ENCODE peak calls at places on chromosome 6, in eight cellular contexts. One of them, this sample, is unnamed. For H3K4me1 and H3K9me3, the result is how much of the 10 kb centered on the place peaks cover.

GRCh38 chr6:1027109-1027794 is 284.6 kb upstream of the FOXQ1 start:
- DNase-seq in left ventricle myocardium inferior: no peak
- DNase-seq in mammary epithelial cell: peak
- DNase-seq in tibial artery: no peak
- DNase-seq in breast epithelium: no peak
- DNase-seq in fibroblast of lung: peak
- DNase-seq in prostate gland: no peak
- DNase-seq in A549: peak
- DNase-seq in this sample: no peak

GRCh38 chr6:4336778-4337442 is 201.5 kb upstream of the ECI2 start:
- DNase-seq in left ventricle myocardium inferior: no peak
- DNase-seq in mammary epithelial cell: peak
- DNase-seq in tibial artery: no peak
- DNase-seq in breast epithelium: no peak
- DNase-seq in fibroblast of lung: peak
- DNase-seq in prostate gland: no peak
- DNase-seq in A549: no peak
- DNase-seq in this sample: no peak

GRCh38 chr6:1315560-1316386 is 3.9 kb downstream of the FOXQ1 start:
- DNase-seq in left ventricle myocardium inferior: no peak
- DNase-seq in mammary epithelial cell: no peak
- DNase-seq in tibial artery: no peak
- DNase-seq in breast epithelium: no peak
- DNase-seq in fibroblast of lung: no peak
- DNase-seq in prostate gland: no peak
- DNase-seq in A549: no peak
- DNase-seq in this sample: no peak

GRCh38 chr6:111920581-111920980 is 47.3 kb upstream of the FYN start:
- DNase-seq in left ventricle myocardium inferior: no peak
- DNase-seq in mammary epithelial cell: no peak
- DNase-seq in tibial artery: no peak
- DNase-seq in breast epithelium: no peak
- DNase-seq in fibroblast of lung: no peak
- DNase-seq in prostate gland: no peak
- DNase-seq in A549: no peak
- DNase-seq in this sample: no peak

GRCh38 chr6:106894978-106895702 is 79.4 kb downstream of the CD24 start:
- DNase-seq in left ventricle myocardium inferior: no peak
- DNase-seq in mammary epithelial cell: peak
- DNase-seq in tibial artery: no peak
- DNase-seq in breast epithelium: no peak
- DNase-seq in fibroblast of lung: no peak
- DNase-seq in prostate gland: no peak
- DNase-seq in A549: no peak
- DNase-seq in this sample: no peak

GRCh38 chr6:71404145-71404966 is 115.7 kb downstream of the OGFRL1 start:
- DNase-seq in left ventricle myocardium inferior: no peak
- DNase-seq in mammary epithelial cell: peak
- DNase-seq in tibial artery: no peak
- DNase-seq in breast epithelium: no peak
- DNase-seq in fibroblast of lung: peak
- DNase-seq in prostate gland: no peak
- DNase-seq in A549: no peak
- DNase-seq in this sample: no peak

GRCh38 chr6:85464722-85465150 is 14.9 kb downstream of the NT5E start:
- DNase-seq in left ventricle myocardium inferior: no peak
- DNase-seq in mammary epithelial cell: peak
- DNase-seq in tibial artery: no peak
- DNase-seq in breast epithelium: no peak
- DNase-seq in fibroblast of lung: peak
- DNase-seq in prostate gland: no peak
- DNase-seq in A549: peak
- DNase-seq in this sample: no peak

GRCh38 chr6:166498661-166499349 is 87.7 kb downstream of the RAMACL start:
- DNase-seq in left ventricle myocardium inferior: no peak
- DNase-seq in mammary epithelial cell: no peak
- DNase-seq in tibial artery: no peak
- DNase-seq in breast epithelium: no peak
- DNase-seq in fibroblast of lung: no peak
- DNase-seq in prostate gland: no peak
- DNase-seq in A549: no peak
- DNase-seq in this sample: no peak

GRCh38 chr6:170471458-170471857 is 81.6 kb downstream of the PSMB1 start:
- DNase-seq in left ventricle myocardium inferior: no peak
- DNase-seq in mammary epithelial cell: no peak
- DNase-seq in tibial artery: no peak
- DNase-seq in breast epithelium: no peak
- DNase-seq in fibroblast of lung: peak
- DNase-seq in prostate gland: no peak
- DNase-seq in A549: no peak
- DNase-seq in this sample: no peak

GRCh38 chr6:2935566-2936291 is 32.6 kb upstream of the SERPINB9 start:
- DNase-seq in left ventricle myocardium inferior: no peak
- DNase-seq in mammary epithelial cell: no peak
- DNase-seq in tibial artery: no peak
- DNase-seq in breast epithelium: no peak
- DNase-seq in fibroblast of lung: no peak
- DNase-seq in prostate gland: no peak
- DNase-seq in A549: no peak
- DNase-seq in this sample: no peak

GRCh38 chr6:142055219-142055618 is 77.5 kb upstream of the GJE1 start:
- DNase-seq in left ventricle myocardium inferior: no peak
- DNase-seq in mammary epithelial cell: no peak
- DNase-seq in tibial artery: no peak
- DNase-seq in breast epithelium: no peak
- DNase-seq in fibroblast of lung: no peak
- DNase-seq in prostate gland: no peak
- DNase-seq in A549: no peak
- DNase-seq in this sample: no peak

GRCh38 chr6:99790679-99791078 is 184.0 kb downstream of the PRDM13 start:
- DNase-seq in left ventricle myocardium inferior: no peak
- DNase-seq in mammary epithelial cell: no peak
- DNase-seq in tibial artery: no peak
- DNase-seq in breast epithelium: no peak
- DNase-seq in fibroblast of lung: no peak
- DNase-seq in prostate gland: no peak
- DNase-seq in A549: no peak
- DNase-seq in this sample: no peak

GRCh38 chr6:88164061-88164460 is 2.1 kb downstream of the CNR1 start:
- DNase-seq in left ventricle myocardium inferior: no peak
- DNase-seq in mammary epithelial cell: no peak
- DNase-seq in tibial artery: no peak
- DNase-seq in breast epithelium: no peak
- DNase-seq in fibroblast of lung: no peak
- DNase-seq in prostate gland: no peak
- DNase-seq in A549: no peak
- DNase-seq in this sample: no peak

GRCh38 chr6:3617681-3618299 is 133.7 kb downstream of the PXDC1 start:
- DNase-seq in left ventricle myocardium inferior: no peak
- DNase-seq in mammary epithelial cell: no peak
- DNase-seq in tibial artery: no peak
- DNase-seq in breast epithelium: no peak
- DNase-seq in fibroblast of lung: no peak
- DNase-seq in prostate gland: no peak
- DNase-seq in A549: no peak
- DNase-seq in this sample: no peak

GRCh38 chr6:168313371-168314028 is 6.1 kb downstream of the DACT2 start:
- DNase-seq in left ventricle myocardium inferior: no peak
- DNase-seq in mammary epithelial cell: no peak
- DNase-seq in tibial artery: no peak
- DNase-seq in breast epithelium: no peak
- DNase-seq in fibroblast of lung: no peak
- DNase-seq in prostate gland: peak
- DNase-seq in A549: no peak
- DNase-seq in this sample: no peak

GRCh38 chr6:128918886-128919285 is 35.9 kb downstream of the LAMA2 start:
- DNase-seq in left ventricle myocardium inferior: no peak
- DNase-seq in mammary epithelial cell: no peak
- DNase-seq in tibial artery: no peak
- DNase-seq in breast epithelium: no peak
- DNase-seq in fibroblast of lung: no peak
- DNase-seq in prostate gland: no peak
- DNase-seq in A549: no peak
- DNase-seq in this sample: no peak

GRCh38 chr6:133923938-133924593 is 29.0 kb upstream of the TBPL1 start:
- DNase-seq in left ventricle myocardium inferior: peak
- DNase-seq in mammary epithelial cell: peak
- DNase-seq in tibial artery: peak
- DNase-seq in breast epithelium: no peak
- DNase-seq in fibroblast of lung: peak
- DNase-seq in prostate gland: peak
- DNase-seq in A549: peak
- DNase-seq in this sample: peak

GRCh38 chr6:27836783-27837635 is 75.2 kb downstream of the OR2B2 start:
- DNase-seq in left ventricle myocardium inferior: no peak
- DNase-seq in mammary epithelial cell: peak
- DNase-seq in tibial artery: peak
- DNase-seq in breast epithelium: no peak
- DNase-seq in fibroblast of lung: peak
- DNase-seq in prostate gland: peak
- DNase-seq in A549: no peak
- DNase-seq in this sample: peak

GRCh38 chr6:11393713-11394627 is 143.6 kb upstream of the TMEM170B start:
- DNase-seq in left ventricle myocardium inferior: no peak
- DNase-seq in mammary epithelial cell: peak
- DNase-seq in tibial artery: no peak
- DNase-seq in breast epithelium: no peak
- DNase-seq in fibroblast of lung: no peak
- DNase-seq in prostate gland: no peak
- DNase-seq in A549: no peak
- DNase-seq in this sample: no peak
- H3K4me1 ChIP-seq in left ventricle myocardium inferior: under half
- H3K4me1 ChIP-seq in mammary epithelial cell: under half
- H3K4me1 ChIP-seq in tibial artery: under half
- H3K4me1 ChIP-seq in breast epithelium: under half
- H3K4me1 ChIP-seq in fibroblast of lung: under half
- H3K4me1 ChIP-seq in prostate gland: under half
- H3K4me1 ChIP-seq in A549: under half
- H3K4me1 ChIP-seq in this sample: under half

DNA sequence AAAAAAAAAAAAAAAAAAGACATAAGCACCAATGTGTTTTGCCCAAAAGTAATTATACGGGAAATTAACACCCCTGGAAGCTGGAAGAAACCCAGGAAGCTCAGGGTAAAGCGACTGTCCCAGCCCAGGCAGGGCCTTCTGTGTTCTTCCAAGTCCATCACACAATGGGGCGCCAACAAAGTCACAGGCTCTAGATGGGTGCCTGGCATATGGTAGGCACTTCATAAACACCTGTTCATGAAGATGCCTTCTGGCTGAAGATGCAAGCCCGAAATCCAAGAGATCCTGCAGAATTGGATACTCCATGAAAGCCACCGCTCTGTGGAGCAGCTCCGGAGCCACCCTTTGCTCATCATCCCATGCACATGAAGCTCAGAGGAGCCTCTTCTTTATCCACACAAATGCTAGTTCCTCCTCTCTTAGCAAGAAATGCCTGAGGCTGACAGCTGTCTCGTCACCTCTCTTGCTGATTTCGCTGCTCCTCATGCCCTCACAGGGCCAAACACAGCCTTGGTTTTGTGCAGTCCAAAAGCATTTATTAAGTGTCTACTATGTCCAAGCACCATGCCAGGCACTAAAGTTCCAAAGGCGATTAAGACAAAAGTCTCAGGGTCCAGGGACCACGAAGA is 76.6 kb downstream of the TRERF1 start:
- DNase-seq in left ventricle myocardium inferior: no peak
- DNase-seq in mammary epithelial cell: no peak
- DNase-seq in tibial artery: no peak
- DNase-seq in breast epithelium: no peak
- DNase-seq in fibroblast of lung: no peak
- DNase-seq in prostate gland: no peak
- DNase-seq in A549: no peak
- DNase-seq in this sample: no peak
- H3K9me3 ChIP-seq in left ventricle myocardium inferior: under half
- H3K9me3 ChIP-seq in mammary epithelial cell: under half
- H3K9me3 ChIP-seq in tibial artery: under half
- H3K9me3 ChIP-seq in breast epithelium: under half
- H3K9me3 ChIP-seq in fibroblast of lung: under half
- H3K9me3 ChIP-seq in prostate gland: under half
- H3K9me3 ChIP-seq in A549: under half
- H3K9me3 ChIP-seq in this sample: under half

GRCh38 chr6:79544939-79545450 is 7.8 kb upstream of the LCA5 start:
- DNase-seq in left ventricle myocardium inferior: peak
- DNase-seq in mammary epithelial cell: peak
- DNase-seq in tibial artery: peak
- DNase-seq in breast epithelium: peak
- DNase-seq in fibroblast of lung: peak
- DNase-seq in prostate gland: peak
- DNase-seq in A549: peak
- DNase-seq in this sample: peak
- TF ChIP-seq CTCF in left ventricle myocardium inferior: peak
- TF ChIP-seq CTCF in mammary epithelial cell: peak
- TF ChIP-seq CTCF in tibial artery: peak
- TF ChIP-seq CTCF in breast epithelium: peak
- TF ChIP-seq CTCF in fibroblast of lung: peak
- TF ChIP-seq CTCF in prostate gland: no peak
- TF ChIP-seq CTCF in A549: no peak
- TF ChIP-seq CTCF in this sample: peak

GRCh38 chr6:25041676-25042598 is 106.2 kb upstream of the RIPOR2 start:
- DNase-seq in left ventricle myocardium inferior: no peak
- DNase-seq in mammary epithelial cell: no peak
- DNase-seq in tibial artery: no peak
- DNase-seq in breast epithelium: no peak
- DNase-seq in fibroblast of lung: no peak
- DNase-seq in prostate gland: no peak
- DNase-seq in A549: no peak
- DNase-seq in this sample: no peak
- H3K4me1 ChIP-seq in left ventricle myocardium inferior: under half
- H3K4me1 ChIP-seq in mammary epithelial cell: under half
- H3K4me1 ChIP-seq in tibial artery: under half
- H3K4me1 ChIP-seq in breast epithelium: under half
- H3K4me1 ChIP-seq in fibroblast of lung: under half
- H3K4me1 ChIP-seq in prostate gland: under half
- H3K4me1 ChIP-seq in A549: under half
- H3K4me1 ChIP-seq in this sample: under half

GRCh38 chr6:130185658-130186057 is 37.1 kb downstream of the SAMD3 start:
- DNase-seq in left ventricle myocardium inferior: no peak
- DNase-seq in mammary epithelial cell: no peak
- DNase-seq in tibial artery: no peak
- DNase-seq in breast epithelium: no peak
- DNase-seq in fibroblast of lung: no peak
- DNase-seq in prostate gland: no peak
- DNase-seq in A549: no peak
- DNase-seq in this sample: no peak

GRCh38 chr6:130190701-130191375 is 31.9 kb downstream of the SAMD3 start:
- DNase-seq in left ventricle myocardium inferior: no peak
- DNase-seq in mammary epithelial cell: no peak
- DNase-seq in tibial artery: no peak
- DNase-seq in breast epithelium: no peak
- DNase-seq in fibroblast of lung: no peak
- DNase-seq in prostate gland: no peak
- DNase-seq in A549: no peak
- DNase-seq in this sample: no peak

GRCh38 chr6:130188207-130188899 is 34.4 kb downstream of the SAMD3 start:
- DNase-seq in left ventricle myocardium inferior: no peak
- DNase-seq in mammary epithelial cell: no peak
- DNase-seq in tibial artery: no peak
- DNase-seq in breast epithelium: no peak
- DNase-seq in fibroblast of lung: no peak
- DNase-seq in prostate gland: no peak
- DNase-seq in A549: no peak
- DNase-seq in this sample: no peak

GRCh38 chr6:130189691-130190459 is 32.9 kb downstream of the SAMD3 start:
- DNase-seq in left ventricle myocardium inferior: no peak
- DNase-seq in mammary epithelial cell: no peak
- DNase-seq in tibial artery: no peak
- DNase-seq in breast epithelium: no peak
- DNase-seq in fibroblast of lung: no peak
- DNase-seq in prostate gland: no peak
- DNase-seq in A549: no peak
- DNase-seq in this sample: no peak

GRCh38 chr6:130187335-130188206 is 35.2 kb downstream of the SAMD3 start:
- DNase-seq in left ventricle myocardium inferior: no peak
- DNase-seq in mammary epithelial cell: no peak
- DNase-seq in tibial artery: no peak
- DNase-seq in breast epithelium: no peak
- DNase-seq in fibroblast of lung: no peak
- DNase-seq in prostate gland: no peak
- DNase-seq in A549: no peak
- DNase-seq in this sample: no peak
- H3K9me3 ChIP-seq in left ventricle myocardium inferior: under half
- H3K9me3 ChIP-seq in mammary epithelial cell: under half
- H3K9me3 ChIP-seq in tibial artery: under half
- H3K9me3 ChIP-seq in breast epithelium: under half
- H3K9me3 ChIP-seq in fibroblast of lung: under half
- H3K9me3 ChIP-seq in prostate gland: under half
- H3K9me3 ChIP-seq in A549: under half
- H3K9me3 ChIP-seq in this sample: under half

This sample was measured in heart right ventricle.